ENCODE peak calls at places on chromosome 22, in seven cellular contexts. J is T-helper 2 cell; Q is iPS-NIHi11; N is HT-29; M is memory B cell; G is AG08395; T is activated CD4-positive, CD25-positive, alpha-beta regulatory T cell treated with anti-CD3 and anti-CD28 coated beads, Interleukin-2, amount 50 U/mL, for 72 hours. I is an unnamed sample.

GRCh38 chr22:38924197-38924952 is 33.0 kb upstream of the APOBEC3A start:
- DNase-seq in J (no peak), Q (no peak), N (peak; percentile 86), M (no peak), G (peak; percentile 79), T (no peak), I (no peak)

GRCh38 chr22:19788661-19789225 is 28.2 kb downstream of the TBX1 start:
- DNase-seq in J (no peak), Q (no peak), N (no peak), M (no peak), G (no peak), T (no peak), I (no peak)

GRCh38 chr22:37630839-37631435 is 8.5 kb upstream of the SH3BP1 start:
- DNase-seq in J (no peak), Q (no peak), N (no peak), M (no peak), G (no peak), T (no peak), I (no peak)

GRCh38 chr22:20807315-20807752 is 33.4 kb downstream of the SERPIND1 start:
- DNase-seq in J (no peak), Q (no peak), N (no peak), M (no peak), G (peak; percentile 97), T (no peak), I (no peak)

GRCh38 chr22:19514831-19515565 is 9.2 kb downstream of the CLDN5 start:
- DNase-seq in J (no peak), Q (peak; percentile 3), N (no peak), M (no peak), G (no peak), T (no peak), I (no peak)

GRCh38 chr22:23282089-23282501 is 101.8 kb downstream of the BCR start:
- DNase-seq in J (no peak), Q (peak; percentile 61), N (peak; percentile 81), M (no peak), G (peak; percentile 85), T (no peak), I (no peak)

GRCh38 chr22:40560551-40560950 is 76.0 kb downstream of the MRTFA start:
- DNase-seq in J (no peak), Q (no peak), N (no peak), M (no peak), G (no peak), T (no peak), I (no peak)

GRCh38 chr22:22546490-22546889 is 12.6 kb downstream of the PRAME start:
- DNase-seq in J (no peak), Q (no peak), N (no peak), M (no peak), G (no peak), T (no peak), I (no peak)

GRCh38 chr22:47899894-47900293 is 1137.4 kb downstream of the TBC1D22A start:
- DNase-seq in J (no peak), Q (no peak), N (no peak), M (no peak), G (no peak), T (no peak), I (no peak)

GRCh38 chr22:46083383-46084350 is 66.7 kb upstream of the PPARA start:
- DNase-seq in J (peak; percentile 0), Q (no peak), N (peak; percentile 57), M (no peak), G (no peak), T (no peak), I (no peak)

GRCh38 chr22:45975266-45976161 is 1.4 kb downstream of the WNT7B start:
- DNase-seq in J (no peak), Q (no peak), N (peak; percentile 46), M (no peak), G (no peak), T (no peak), I (no peak)

GRCh38 chr22:32069579-32070372 is 26.7 kb downstream of the SLC5A1 start:
- DNase-seq in J (no peak), Q (no peak), N (no peak), M (no peak), G (no peak), T (no peak), I (no peak)